ENCODE peak calls at places on chromosomes 6 and 20, in ten cellular contexts. E, X, Q, M, Z, C, N, U, T and Y are unnamed samples.

GRCh38 chr20:64074184-64074789 is 5.0 kb downstream of the RGS19 start:
- DNase-seq in E (no peak), X (no peak), Q (no peak), M (no peak), Z (no peak), C (no peak), N (no peak), U (no peak), T (no peak), Y (no peak)

GRCh38 chr6:84601366-84601765 is 163.0 kb downstream of the TBX18 start:
- DNase-seq in E (no peak), X (no peak), Q (no peak), M (no peak), Z (no peak), C (no peak), N (no peak), U (no peak), T (no peak), Y (no peak)

GRCh38 chr6:151060096-151060741 is 179.5 kb upstream of the AKAP12 start:
- DNase-seq in E (no peak), X (no peak), Q (no peak), M (no peak), Z (no peak), C (peak), N (no peak), U (peak), T (no peak), Y (no peak)

GRCh38 chr6:43076093-43076927 is at the start of gene PTK7:
- DNase-seq in E (peak), X (peak), Q (peak), M (no peak), Z (peak), C (no peak), N (no peak), U (no peak), T (peak), Y (peak)

GRCh38 chr6:8225113-8225512 is 122.8 kb upstream of the EEF1E1 start:
- DNase-seq in E (no peak), X (no peak), Q (no peak), M (no peak), Z (no peak), C (no peak), N (no peak), U (no peak), T (no peak), Y (no peak)

GRCh38 chr6:43737272-43738081 is 32.5 kb upstream of the VEGFA start:
- DNase-seq in E (no peak), X (no peak), Q (no peak), M (no peak), Z (no peak), C (no peak), N (no peak), U (peak), T (peak), Y (peak)

GRCh38 chr20:21571841-21572690 is 58.2 kb upstream of the NKX2-2 start:
- DNase-seq in E (no peak), X (no peak), Q (peak), M (no peak), Z (no peak), C (no peak), N (peak), U (no peak), T (peak), Y (no peak)

GRCh38 chr20:3614509-3614908 is 48.7 kb downstream of the GFRA4 start:
- DNase-seq in E (no peak), X (no peak), Q (no peak), M (no peak), Z (no peak), C (no peak), N (no peak), U (no peak), T (no peak), Y (no peak)

GRCh38 chr20:63552481-63553249 is 1.3 kb upstream of the FNDC11 start:
- DNase-seq in E (no peak), X (no peak), Q (peak), M (no peak), Z (no peak), C (no peak), N (no peak), U (no peak), T (peak), Y (no peak)

GRCh38 chr6:32794510-32794909 is 22.3 kb downstream of the HLA-DOB start:
- DNase-seq in E (no peak), X (no peak), Q (no peak), M (no peak), Z (no peak), C (no peak), N (no peak), U (no peak), T (no peak), Y (no peak)

GRCh38 chr20:14521436-14521835 is 184.0 kb upstream of the FLRT3 start:
- DNase-seq in E (no peak), X (no peak), Q (no peak), M (no peak), Z (no peak), C (no peak), N (no peak), U (no peak), T (no peak), Y (no peak)

GRCh38 chr20:33893314-33893713 is 82.2 kb downstream of the CHMP4B start:
- DNase-seq in E (no peak), X (no peak), Q (no peak), M (no peak), Z (no peak), C (peak), N (no peak), U (peak), T (no peak), Y (no peak)

GRCh38 chr6:131992557-131992956 is 41.4 kb upstream of the CCN2 start:
- DNase-seq in E (no peak), X (no peak), Q (no peak), M (no peak), Z (no peak), C (no peak), N (no peak), U (no peak), T (no peak), Y (no peak)

GRCh38 chr20:34065260-34065659 is 46.8 kb downstream of the EIF2S2 start:
- DNase-seq in E (no peak), X (no peak), Q (no peak), M (no peak), Z (no peak), C (no peak), N (no peak), U (peak), T (no peak), Y (no peak)

GRCh38 chr20:1328680-1329330 is at the start of gene SDCBP2:
- DNase-seq in E (no peak), X (no peak), Q (no peak), M (no peak), Z (peak), C (no peak), N (no peak), U (no peak), T (no peak), Y (no peak)

GRCh38 chr20:24771651-24772061 is 177.4 kb upstream of the CST7 start:
- DNase-seq in E (no peak), X (no peak), Q (no peak), M (no peak), Z (peak), C (no peak), N (no peak), U (no peak), T (no peak), Y (no peak)

GRCh38 chr20:47316776-47317126 is 39.7 kb downstream of the ZMYND8 start:
- DNase-seq in E (no peak), X (no peak), Q (no peak), M (no peak), Z (no peak), C (no peak), N (no peak), U (no peak), T (no peak), Y (no peak)

GRCh38 chr6:169903122-169903521 is 151.7 kb downstream of the ERMARD start:
- DNase-seq in E (no peak), X (no peak), Q (no peak), M (no peak), Z (no peak), C (no peak), N (no peak), U (no peak), T (no peak), Y (no peak)

GRCh38 chr6:154989457-154989856 is 5.7 kb upstream of the TIAM2 start:
- DNase-seq in E (no peak), X (peak), Q (no peak), M (no peak), Z (no peak), C (no peak), N (no peak), U (no peak), T (no peak), Y (no peak)

GRCh38 chr6:37204014-37204751 is 34.2 kb downstream of the PIM1 start:
- DNase-seq in E (peak), X (no peak), Q (no peak), M (no peak), Z (peak), C (no peak), N (no peak), U (no peak), T (no peak), Y (no peak)

GRCh38 chr6:28732052-28732451 is 191.7 kb downstream of the TRIM27 start:
- DNase-seq in E (no peak), X (no peak), Q (no peak), M (no peak), Z (no peak), C (no peak), N (no peak), U (no peak), T (no peak), Y (no peak)

GRCh38 chr6:41358503-41358902 is 23.1 kb downstream of the NCR2 start:
- DNase-seq in E (no peak), X (no peak), Q (no peak), M (no peak), Z (no peak), C (no peak), N (no peak), U (no peak), T (no peak), Y (no peak)

GRCh38 chr6:151240036-151240685 is 394 bp downstream of the AKAP12 start:
- DNase-seq in E (peak), X (peak), Q (peak), M (no peak), Z (peak), C (no peak), N (peak), U (no peak), T (peak), Y (peak)

GRCh38 chr6:7008451-7008988 is 99.2 kb upstream of the RREB1 start:
- DNase-seq in E (no peak), X (no peak), Q (no peak), M (no peak), Z (no peak), C (no peak), N (no peak), U (no peak), T (no peak), Y (no peak)

GRCh38 chr20:21048841-21049273 is 57.3 kb downstream of the LINC00237 start:
- DNase-seq in E (peak), X (no peak), Q (peak), M (peak), Z (no peak), C (peak), N (peak), U (no peak), T (peak), Y (peak)

GRCh38 chr6:143762126-143762525 is 81.0 kb upstream of the LTV1 start:
- DNase-seq in E (no peak), X (no peak), Q (no peak), M (no peak), Z (no peak), C (no peak), N (no peak), U (no peak), T (no peak), Y (no peak)

GRCh38 chr6:166112580-166112979 is 55.1 kb downstream of the TBXT start:
- DNase-seq in E (no peak), X (peak), Q (no peak), M (no peak), Z (no peak), C (no peak), N (no peak), U (no peak), T (no peak), Y (no peak)

GRCh38 chr6:169529931-169530761 is 171.7 kb downstream of the WDR27 start:
- DNase-seq in E (no peak), X (no peak), Q (peak), M (no peak), Z (peak), C (peak), N (no peak), U (peak), T (peak), Y (no peak)

GRCh38 chr6:37539706-37540352 is 40.1 kb upstream of the CCDC167 start:
- DNase-seq in E (no peak), X (no peak), Q (no peak), M (no peak), Z (no peak), C (no peak), N (no peak), U (no peak), T (no peak), Y (no peak)